ENCODE peak calls at places on chromosomes 12 and 14, in six cellular contexts. I, K, R, Z, T and X are unnamed samples.
A peak's percentile ranks its signal among the peaks of the same experiment; 100 is the strongest.

GRCh38 chr14:105525861-105526780 is at the start of gene TMEM121:
- DNase-seq in I (no peak), K (peak; percentile 72), R (no peak), Z (peak; percentile 58), T (peak; percentile 21), X (no peak)

GRCh38 chr14:30292591-30292990 is 266.4 kb upstream of the G2E3 start:
- DNase-seq in I (no peak), K (no peak), R (no peak), Z (no peak), T (no peak), X (no peak)

GRCh38 chr12:75509621-75510020 is 1.8 kb downstream of the KRR1 start:
- DNase-seq in I (no peak), K (no peak), R (no peak), Z (no peak), T (no peak), X (no peak)

GRCh38 chr14:97138801-97139200 is 341.6 kb downstream of the VRK1 start:
- DNase-seq in I (no peak), K (no peak), R (no peak), Z (no peak), T (no peak), X (no peak)

GRCh38 chr12:127430401-127430800 is 836.6 kb upstream of the TMEM132C start:
- DNase-seq in I (no peak), K (no peak), R (no peak), Z (no peak), T (no peak), X (no peak)

GRCh38 chr14:73591690-73592448 is at the start of gene ACOT4:
- DNase-seq in I (peak; percentile 37), K (peak; percentile 80), R (peak; percentile 50), Z (peak; percentile 64), T (peak; percentile 44), X (no peak)

GRCh38 chr14:94123296-94123695 is 6.1 kb downstream of the IFI27L2 start:
- DNase-seq in I (no peak), K (no peak), R (no peak), Z (no peak), T (no peak), X (no peak)

GRCh38 chr12:108117163-108117849 is 11.8 kb upstream of the WSCD2 start:
- DNase-seq in I (no peak), K (no peak), R (no peak), Z (no peak), T (no peak), X (no peak)

GRCh38 chr14:96926006-96926405 is 128.8 kb downstream of the VRK1 start:
- DNase-seq in I (no peak), K (no peak), R (no peak), Z (no peak), T (no peak), X (no peak)

GRCh38 chr12:6202331-6202730 is 2.1 kb downstream of the CD9 start:
- DNase-seq in I (no peak), K (no peak), R (peak; percentile 63), Z (no peak), T (no peak), X (no peak)

GRCh38 chr12:65010437-65010836 is 110.7 kb downstream of the WIF1 start:
- DNase-seq in I (no peak), K (no peak), R (no peak), Z (no peak), T (no peak), X (no peak)

GRCh38 chr14:92717571-92718042 is 30.8 kb downstream of the LGMN start:
- DNase-seq in I (no peak), K (no peak), R (no peak), Z (no peak), T (no peak), X (no peak)

GRCh38 chr12:1314523-1314922 is 279.9 kb downstream of the FBXL14 start:
- DNase-seq in I (no peak), K (no peak), R (no peak), Z (no peak), T (no peak), X (no peak)

GRCh38 chr12:67911293-67911637 is 78.0 kb upstream of the IFNG-AS1 start:
- DNase-seq in I (no peak), K (no peak), R (no peak), Z (peak; percentile 45), T (no peak), X (no peak)

GRCh38 chr12:52208424-52209165 is 16.8 kb upstream of the KRT80 start:
- DNase-seq in I (no peak), K (peak; percentile 57), R (no peak), Z (no peak), T (no peak), X (no peak)

GRCh38 chr12:14948672-14949071 is 10.3 kb upstream of the ERP27 start:
- DNase-seq in I (no peak), K (peak; percentile 49), R (peak; percentile 54), Z (no peak), T (peak; percentile 67), X (peak; percentile 73)

GRCh38 chr12:94771741-94772140 is 121.4 kb upstream of the TMCC3 start:
- DNase-seq in I (no peak), K (no peak), R (no peak), Z (no peak), T (no peak), X (no peak)

GRCh38 chr12:51941011-51941561 is 10.4 kb upstream of the ACVR1B start:
- DNase-seq in I (no peak), K (no peak), R (no peak), Z (no peak), T (no peak), X (no peak)

GRCh38 chr12:107622005-107622404 is 63.6 kb upstream of the PWP1 start:
- DNase-seq in I (no peak), K (no peak), R (no peak), Z (no peak), T (no peak), X (no peak)

GRCh38 chr12:99984271-99985128 is at the start of gene ANKS1B:
- DNase-seq in I (no peak), K (peak; percentile 71), R (peak; percentile 25), Z (peak; percentile 70), T (peak; percentile 62), X (no peak)
- H3K4me3 ChIP-seq in I (no peak within 1 kb of the TSS), K (peak within 1 kb of the TSS; percentile 78), R (no peak within 1 kb of the TSS), Z (peak within 1 kb of the TSS; percentile 71), T (peak within 1 kb of the TSS; percentile 39), X (peak within 1 kb of the TSS; percentile 62)

DNA sequence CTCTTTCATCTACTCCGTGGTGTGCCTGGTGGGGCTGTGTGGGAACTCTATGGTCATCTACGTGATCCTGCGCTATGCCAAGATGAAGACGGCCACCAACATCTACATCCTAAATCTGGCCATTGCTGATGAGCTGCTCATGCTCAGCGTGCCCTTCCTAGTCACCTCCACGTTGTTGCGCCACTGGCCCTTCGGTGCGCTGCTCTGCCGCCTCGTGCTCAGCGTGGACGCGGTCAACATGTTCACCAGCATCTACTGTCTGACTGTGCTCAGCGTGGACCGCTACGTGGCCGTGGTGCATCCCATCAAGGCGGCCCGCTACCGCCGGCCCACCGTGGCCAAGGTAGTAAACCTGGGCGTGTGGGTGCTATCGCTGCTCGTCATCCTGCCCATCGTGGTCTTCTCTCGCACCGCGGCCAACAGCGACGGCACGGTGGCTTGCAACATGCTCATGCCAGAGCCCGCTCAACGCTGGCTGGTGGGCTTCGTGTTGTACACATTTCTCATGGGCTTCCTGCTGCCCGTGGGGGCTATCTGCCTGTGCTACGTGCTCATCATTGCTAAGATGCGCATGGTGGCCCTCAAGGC is 2.0 kb downstream of the SSTR1 start:
- DNase-seq in I (no peak), K (no peak), R (peak; percentile 19), Z (no peak), T (no peak), X (no peak)
- H3K4me3 ChIP-seq in I (no peak overlapping the region), K (peak overlapping the region; percentile 61), R (peak overlapping the region; percentile 28), Z (peak overlapping the region; percentile 62), T (peak overlapping the region; percentile 56), X (peak overlapping the region; percentile 81)

GRCh38 chr14:99566390-99567354 is 37.3 kb downstream of the CCDC85C start:
- DNase-seq in I (no peak), K (no peak), R (no peak), Z (no peak), T (no peak), X (no peak)
- H3K4me3 ChIP-seq in I (no peak overlapping the region), K (no peak overlapping the region), R (no peak overlapping the region), Z (no peak overlapping the region), T (no peak overlapping the region), X (no peak overlapping the region)

GRCh38 chr12:62604856-62605255 is 138.2 kb downstream of the MON2 start:
- DNase-seq in I (no peak), K (no peak), R (no peak), Z (no peak), T (no peak), X (no peak)
- H3K4me3 ChIP-seq in I (no peak overlapping the region), K (peak overlapping the region; percentile 90), R (no peak overlapping the region), Z (peak overlapping the region; percentile 90), T (no peak overlapping the region), X (peak overlapping the region; percentile 90)